ENCODE peak calls at places on chromosomes 12 and 14, in four cellular contexts. G, O, S and V are unnamed samples.

GRCh38 chr12:106315523-106315922 is 13.0 kb downstream of the TCP11L2 start:
- DNase-seq in G (no peak), O (no peak), S (no peak), V (no peak)

GRCh38 chr12:124493809-124494750 is 73.3 kb downstream of the NCOR2 start:
- DNase-seq in O (no peak), G (no peak), S (no peak), V (no peak)

GRCh38 chr12:73383584-73384229 is 1111.5 kb downstream of the TRHDE start:
- DNase-seq in O (no peak), S (no peak), G (no peak), V (no peak)

GRCh38 chr12:94206886-94207285 is 58.5 kb downstream of the PLXNC1 start:
- DNase-seq in G (no peak), O (no peak), S (no peak), V (no peak)

GRCh38 chr14:73180385-73180805 is 44.1 kb downstream of the PSEN1 start:
- DNase-seq in G (peak), O (no peak), S (peak), V (no peak)

GRCh38 chr12:107449891-107450290 is 235.7 kb upstream of the PWP1 start:
- DNase-seq in G (peak), S (no peak), O (no peak), V (no peak)

GRCh38 chr14:58812050-58812690 is 174.4 kb downstream of the DACT1 start:
- DNase-seq in S (no peak), G (no peak), O (no peak), V (no peak)

GRCh38 chr12:121170581-121171260 is 38.0 kb downstream of the P2RX7 start:
- DNase-seq in S (peak), O (no peak), G (no peak), V (no peak)

GRCh38 chr14:96629558-96630222 is 127.5 kb downstream of the PAPOLA start:
- DNase-seq in O (peak), G (no peak), S (no peak), V (no peak)

GRCh38 chr14:60565211-60565610 is 56.3 kb downstream of the SIX6 start:
- DNase-seq in S (no peak), G (peak), O (no peak), V (no peak)

GRCh38 chr12:54958048-54958658 is 26.4 kb downstream of the TESPA1 start:
- DNase-seq in S (peak), O (peak), G (peak), V (peak)

GRCh38 chr12:52867636-52868035 is 18.8 kb upstream of the KRT78 start:
- DNase-seq in G (no peak), S (no peak), O (peak), V (no peak)

GRCh38 chr12:28222959-28223662 is 32.9 kb downstream of the CCDC91 start:
- DNase-seq in G (no peak), O (no peak), S (no peak), V (no peak)

GRCh38 chr12:106417926-106418910 is 60.7 kb downstream of the POLR3B start:
- DNase-seq in G (peak), S (peak), O (no peak), V (no peak)

GRCh38 chr12:28050606-28051005 is 78.1 kb upstream of the PTHLH start:
- DNase-seq in O (no peak), G (no peak), S (no peak), V (no peak)

GRCh38 chr12:49496417-49497360 is 42.1 kb upstream of the KCNH3 start:
- DNase-seq in G (no peak), S (no peak), O (no peak), V (no peak)

GRCh38 chr12:112347521-112347920 is 34.7 kb downstream of the HECTD4 start:
- DNase-seq in O (no peak), S (peak), G (peak), V (no peak)

GRCh38 chr12:94722664-94723063 is 72.3 kb upstream of the TMCC3 start:
- DNase-seq in S (no peak), G (no peak), O (no peak), V (no peak)

GRCh38 chr12:102917026-102917787 is at the start of gene PAH:
- DNase-seq in O (peak), S (no peak), G (no peak), V (peak)

GRCh38 chr12:124758266-124759200 is 105.1 kb downstream of the SCARB1 start:
- DNase-seq in G (no peak), S (no peak), O (no peak), V (no peak)

GRCh38 chr14:50395448-50395847 is 1.2 kb downstream of the CDKL1 start:
- DNase-seq in S (no peak), O (no peak), G (no peak), V (no peak)

GRCh38 chr12:75943730-75944096 is 87.9 kb downstream of the PHLDA1 start:
- DNase-seq in S (no peak), O (no peak), G (no peak), V (no peak)

GRCh38 chr14:38078393-38078792 is 129.3 kb upstream of the SSTR1 start:
- DNase-seq in S (no peak), G (no peak), O (no peak), V (no peak)

GRCh38 chr12:28857327-28857726 is 291.8 kb upstream of the FAR2 start:
- DNase-seq in O (no peak), S (no peak), G (no peak), V (no peak)

GRCh38 chr12:93712204-93712603 is 35.0 kb downstream of the CRADD start:
- DNase-seq in O (no peak), G (no peak), S (no peak), V (no peak)

GRCh38 chr12:55019784-55020183 is at the start of gene NEUROD4:
- DNase-seq in O (peak), S (peak), G (peak), V (peak)

GRCh38 chr12:92452763-92453162 is 250.0 kb upstream of the PLEKHG7 start:
- DNase-seq in O (no peak), S (no peak), G (no peak), V (no peak)

GRCh38 chr12:100797246-100797645 is 2.7 kb downstream of the ANO4 start:
- DNase-seq in G (no peak), S (peak), O (no peak), V (peak)

GRCh38 chr14:105867961-105868599 is 341.7 kb downstream of the TMEM121 start:
- DNase-seq in G (no peak), O (no peak), S (no peak), V (no peak)

GRCh38 chr14:60506462-60506984 is 2.4 kb upstream of the SIX6 start:
- DNase-seq in G (no peak), S (no peak), O (peak), V (peak)

GRCh38 chr12:52369809-52370208 is 2.5 kb upstream of the KRT85 start:
- DNase-seq in O (no peak), G (no peak), S (no peak), V (no peak)

GRCh38 chr14:91310620-91311283 is 66.2 kb upstream of the GPR68 start:
- DNase-seq in G (no peak), O (no peak), S (no peak), V (no peak)

GRCh38 chr12:49791156-49791555 is 37.1 kb downstream of the NCKAP5L start:
- DNase-seq in O (no peak), S (no peak), G (no peak), V (no peak)

GRCh38 chr12:7628401-7628961 is 37.2 kb downstream of the APOBEC1 start:
- DNase-seq in O (peak), G (no peak), S (peak), V (peak)

GRCh38 chr12:125794401-125794800 is 729.2 kb downstream of the AACS start:
- DNase-seq in G (no peak), S (no peak), O (no peak), V (no peak)

GRCh38 chr12:18782827-18783226 is 44.9 kb downstream of the CAPZA3 start:
- DNase-seq in S (no peak), G (peak), O (no peak), V (no peak)

GRCh38 chr14:42222924-42223471 is 616.3 kb downstream of the LRFN5 start:
- DNase-seq in S (peak), G (peak), O (no peak), V (no peak)

GRCh38 chr12:105226219-105226618 is 9.8 kb downstream of the APPL2 start:
- DNase-seq in S (peak), G (peak), O (no peak), V (no peak)

GRCh38 chr14:30527196-30527595 is 31.8 kb upstream of the G2E3 start:
- DNase-seq in G (no peak), O (no peak), S (no peak), V (no peak)

GRCh38 chr14:30525833-30526232 is 33.1 kb upstream of the G2E3 start:
- DNase-seq in G (peak), S (peak), O (no peak), V (no peak)

GRCh38 chr14:30528778-30529642 is 29.9 kb upstream of the G2E3 start:
- DNase-seq in S (no peak), G (no peak), O (no peak), V (no peak)

GRCh38 chr14:30532264-30532663 is 26.7 kb upstream of the G2E3 start:
- DNase-seq in G (no peak), S (no peak), O (no peak), V (no peak)

DNA sequence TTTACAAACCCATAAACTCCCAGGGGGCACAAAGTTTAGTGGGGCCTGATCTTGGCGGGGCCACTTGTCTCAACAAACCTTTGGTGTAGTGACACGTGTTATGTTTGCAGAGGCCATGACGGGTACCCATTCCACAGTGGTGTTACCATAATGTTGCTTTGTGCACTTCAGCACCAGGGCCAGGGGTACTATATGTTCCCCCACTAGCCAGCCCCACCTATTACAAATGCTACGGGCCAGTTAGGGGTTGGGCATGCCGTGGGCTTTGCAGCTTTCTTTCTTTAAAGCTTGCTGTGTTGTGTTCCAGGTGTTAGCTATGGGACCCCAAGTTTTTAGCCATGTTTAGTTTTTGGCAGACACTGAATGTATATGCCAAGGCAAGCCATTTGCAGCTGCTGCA is 30.8 kb upstream of the G2E3 start:
- DNase-seq in O (peak), G (no peak), S (no peak), V (no peak)
- H4K8ac ChIP-seq in O (no peak), G (no peak), S (no peak), V (no peak)

DNA sequence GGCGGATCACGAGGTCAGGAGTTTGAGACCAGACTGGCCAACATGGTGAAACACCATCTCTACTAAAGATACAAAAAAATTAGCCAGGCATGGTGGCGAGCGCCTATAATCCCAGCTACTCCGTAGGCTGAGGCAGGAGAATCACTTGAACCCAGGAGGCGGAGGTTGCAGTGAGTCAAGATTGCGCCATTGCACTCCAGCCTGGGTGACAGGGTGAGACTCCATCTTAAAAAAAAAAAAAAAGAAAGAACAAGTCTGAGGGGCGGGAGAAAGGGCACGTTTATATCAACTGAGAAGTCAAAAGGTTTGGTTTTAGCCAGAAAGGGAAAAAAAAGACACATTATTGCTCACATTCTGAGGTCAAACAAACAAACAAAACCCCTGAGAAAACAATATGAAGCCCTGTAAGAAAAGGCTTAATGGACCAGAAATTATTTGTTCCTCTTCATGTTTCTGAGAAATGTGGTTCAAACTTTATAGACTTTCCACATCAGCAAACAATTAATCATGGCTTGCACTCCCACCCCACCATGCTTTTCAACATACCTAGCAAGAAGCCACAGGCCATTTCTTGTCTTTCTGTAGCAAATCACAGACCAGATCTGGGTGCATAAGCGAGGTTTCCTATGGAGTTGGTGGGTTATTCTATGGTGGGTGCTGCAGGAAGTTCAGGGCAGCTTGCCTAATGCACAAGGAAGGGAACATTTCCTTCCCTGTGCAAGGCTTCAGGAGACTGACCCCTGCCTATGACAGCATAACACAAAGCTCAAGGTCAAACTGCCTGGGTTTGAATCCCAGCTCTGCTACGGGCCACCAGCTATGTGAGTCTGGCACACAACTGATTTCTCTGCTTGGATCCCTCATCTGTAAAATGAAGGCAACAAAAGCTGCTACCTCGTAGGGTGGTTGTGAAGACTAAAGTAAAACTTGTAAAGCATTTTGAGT is 80.2 kb downstream of the SSPN start:
- DNase-seq in S (peak), O (no peak), G (no peak), V (no peak)
- H4K8ac ChIP-seq in S (peak), O (no peak), G (peak), V (no peak)

DNA sequence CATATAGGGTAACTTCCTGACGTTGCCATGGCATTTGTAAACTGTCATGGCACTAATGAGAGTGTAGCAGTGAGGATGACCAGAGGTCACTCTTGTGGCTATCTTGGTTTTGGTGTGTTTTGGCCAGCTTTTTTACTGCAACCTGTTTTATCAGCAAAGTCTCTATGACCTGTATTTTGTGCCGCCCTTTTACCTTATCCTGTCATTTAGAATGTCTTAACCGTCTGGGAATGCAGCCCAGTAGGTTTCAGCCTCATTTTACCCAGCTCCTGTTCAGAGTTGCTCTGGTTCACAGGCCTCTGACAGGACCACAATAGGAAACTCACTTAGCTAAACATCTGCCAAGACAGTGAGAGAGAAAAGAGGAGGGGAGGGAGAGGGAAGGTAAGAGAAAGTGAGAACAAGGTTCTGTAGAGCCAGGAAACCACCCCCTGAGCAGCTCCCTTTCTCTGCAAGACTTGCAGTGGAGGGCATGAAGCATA is 64.8 kb upstream of the PLEKHG3 start:
- DNase-seq in O (no peak), S (peak), G (peak), V (no peak)
- H4K8ac ChIP-seq in O (no peak), S (no peak), G (no peak), V (no peak)

DNA sequence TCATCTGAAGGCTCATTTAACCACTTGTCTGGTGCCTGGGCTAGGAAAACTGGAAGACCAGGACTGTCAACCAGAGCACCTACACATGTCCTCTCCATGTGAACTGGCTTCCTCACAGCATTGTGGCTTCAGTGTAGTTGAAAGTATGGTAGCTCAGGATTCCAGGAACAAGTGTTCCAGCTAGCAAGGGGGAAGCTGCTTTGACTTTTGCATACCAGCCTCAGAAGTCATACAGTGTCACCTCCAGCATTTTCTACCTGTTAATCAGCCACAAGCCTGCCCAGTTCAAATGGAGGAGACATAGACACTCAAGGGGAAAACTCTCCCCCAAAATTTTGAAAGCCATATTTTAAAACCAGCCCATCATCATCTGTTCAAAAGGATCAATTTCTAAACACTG is 212.8 kb upstream of the CAND1 start:
- DNase-seq in S (no peak), O (no peak), G (no peak), V (no peak)
- H4K8ac ChIP-seq in S (no peak), O (no peak), G (no peak), V (no peak)

GRCh38 chr12:95790025-95790911 is at the start of gene NTN4:
- DNase-seq in O (peak), S (peak), G (peak), V (peak)
- H4K8ac ChIP-seq in O (no peak), S (peak), G (peak), V (no peak)

GRCh38 chr14:54902521-54903420 is at the start of gene GCH1:
- DNase-seq in O (peak), S (peak), G (peak), V (peak)

GRCh38 chr14:54901380-54902142 is 1.1 kb downstream of the GCH1 start:
- DNase-seq in O (no peak), S (peak), G (no peak), V (no peak)

GRCh38 chr14:54906075-54906474 is 3.4 kb upstream of the GCH1 start:
- DNase-seq in G (no peak), O (no peak), S (no peak), V (no peak)

DNA sequence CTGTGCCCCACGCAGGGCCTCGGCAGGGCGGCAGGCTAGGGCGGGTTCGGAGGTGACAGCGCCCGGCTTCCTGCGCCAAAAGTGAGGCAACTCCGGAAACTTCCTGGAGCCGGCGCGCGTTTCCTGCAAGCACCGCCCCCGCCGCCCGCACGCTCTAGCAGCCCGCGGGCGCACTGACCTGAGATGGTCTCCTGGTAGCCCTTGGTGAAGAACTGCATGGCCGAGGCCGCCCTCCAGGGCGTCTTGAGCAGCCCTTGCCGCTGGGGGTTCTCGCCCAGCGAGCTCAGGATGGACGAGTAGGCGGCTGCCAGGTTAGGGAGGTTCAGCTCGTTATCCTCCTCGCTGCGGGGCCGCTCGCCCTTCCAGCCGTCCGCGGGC is 494 bp downstream of the GCH1 start:
- DNase-seq in G (peak), S (peak), O (peak), V (peak)
- H4K8ac ChIP-seq in G (no peak), S (peak), O (no peak), V (no peak)

GRCh38 chr14:103109789-103110415 is 13.4 kb upstream of the TNFAIP2 start:
- DNase-seq in O (peak), S (peak), G (peak), V (no peak)
- H4K8ac ChIP-seq in O (no peak), S (peak), G (peak), V (peak)